ENCODE peak calls at places on chromosomes 13 and 19, in five cellular contexts. One of them, this sample, is unnamed.

GRCh38 chr19:15506074-15506565 is 2.2 kb upstream of the CYP4F22 start:
- DNase-seq in OCI-LY7: no peak
- DNase-seq in AG10803: no peak
- DNase-seq in left lung: no peak
- DNase-seq in fibroblast of lung: no peak
- DNase-seq in this sample: no peak

GRCh38 chr13:85825454-85825853 is 26.2 kb upstream of the SLITRK6 start:
- DNase-seq in OCI-LY7: no peak
- DNase-seq in AG10803: no peak
- DNase-seq in left lung: no peak
- DNase-seq in fibroblast of lung: no peak
- DNase-seq in this sample: no peak

GRCh38 chr13:72109863-72110262 is 242.9 kb upstream of the DACH1 start:
- DNase-seq in OCI-LY7: no peak
- DNase-seq in AG10803: no peak
- DNase-seq in left lung: no peak
- DNase-seq in fibroblast of lung: no peak
- DNase-seq in this sample: no peak

GRCh38 chr19:5718579-5719273 is 1.2 kb downstream of the LONP1 start:
- DNase-seq in OCI-LY7: peak; percentile 72
- DNase-seq in AG10803: peak; percentile 94
- DNase-seq in left lung: no peak
- DNase-seq in fibroblast of lung: peak; percentile 92
- DNase-seq in this sample: no peak

GRCh38 chr13:33112745-33113144 is 96.5 kb downstream of the KL start:
- DNase-seq in OCI-LY7: no peak
- DNase-seq in AG10803: peak; percentile 69
- DNase-seq in left lung: no peak
- DNase-seq in fibroblast of lung: peak; percentile 40
- DNase-seq in this sample: no peak

GRCh38 chr19:14482112-14482941 is 7.2 kb upstream of the PTGER1 start:
- DNase-seq in OCI-LY7: no peak
- DNase-seq in AG10803: no peak
- DNase-seq in left lung: no peak
- DNase-seq in fibroblast of lung: no peak
- DNase-seq in this sample: no peak

GRCh38 chr19:41588497-41589209 is 12.7 kb downstream of the CEACAM21 start:
- DNase-seq in OCI-LY7: peak; percentile 28
- DNase-seq in AG10803: peak; percentile 16
- DNase-seq in left lung: no peak
- DNase-seq in fibroblast of lung: peak; percentile 15
- DNase-seq in this sample: no peak

GRCh38 chr13:97249797-97250495 is 27.8 kb downstream of the MBNL2 start:
- DNase-seq in OCI-LY7: no peak
- DNase-seq in AG10803: no peak
- DNase-seq in left lung: no peak
- DNase-seq in fibroblast of lung: no peak
- DNase-seq in this sample: no peak

GRCh38 chr13:75294110-75294509 is 187.9 kb downstream of the TBC1D4 start:
- DNase-seq in OCI-LY7: no peak
- DNase-seq in AG10803: no peak
- DNase-seq in left lung: no peak
- DNase-seq in fibroblast of lung: no peak
- DNase-seq in this sample: no peak

GRCh38 chr13:110106726-110107125 is 200.2 kb downstream of the COL4A1 start:
- DNase-seq in OCI-LY7: no peak
- DNase-seq in AG10803: peak; percentile 60
- DNase-seq in left lung: no peak
- DNase-seq in fibroblast of lung: peak; percentile 41
- DNase-seq in this sample: no peak

GRCh38 chr19:55112781-55113569 is 4.5 kb downstream of the PPP1R12C start:
- DNase-seq in OCI-LY7: peak; percentile 87
- DNase-seq in AG10803: no peak
- DNase-seq in left lung: no peak
- DNase-seq in fibroblast of lung: no peak
- DNase-seq in this sample: no peak

GRCh38 chr19:38731654-38732301 is 12.5 kb downstream of the CAPN12 start:
- DNase-seq in OCI-LY7: no peak
- DNase-seq in AG10803: no peak
- DNase-seq in left lung: peak; percentile 81
- DNase-seq in fibroblast of lung: no peak
- DNase-seq in this sample: no peak

GRCh38 chr13:98813993-98814392 is 61.5 kb upstream of the SLC15A1 start:
- DNase-seq in OCI-LY7: no peak
- DNase-seq in AG10803: no peak
- DNase-seq in left lung: no peak
- DNase-seq in fibroblast of lung: peak; percentile 16
- DNase-seq in this sample: no peak

GRCh38 chr13:47794963-47795362 is 206.1 kb downstream of the SUCLA2 start:
- DNase-seq in OCI-LY7: peak; percentile 3
- DNase-seq in AG10803: peak; percentile 6
- DNase-seq in left lung: no peak
- DNase-seq in fibroblast of lung: peak; percentile 5
- DNase-seq in this sample: no peak

GRCh38 chr13:110137677-110138008 is 169.3 kb downstream of the COL4A1 start:
- DNase-seq in OCI-LY7: peak; percentile 10
- DNase-seq in AG10803: peak; percentile 22
- DNase-seq in left lung: no peak
- DNase-seq in fibroblast of lung: no peak
- DNase-seq in this sample: no peak

GRCh38 chr13:111491659-111492058 is 171.2 kb downstream of the TEX29 start:
- DNase-seq in OCI-LY7: no peak
- DNase-seq in AG10803: no peak
- DNase-seq in left lung: peak; percentile 4
- DNase-seq in fibroblast of lung: no peak
- DNase-seq in this sample: no peak

GRCh38 chr13:66530686-66531085 is 699.5 kb downstream of the PCDH9 start:
- DNase-seq in OCI-LY7: no peak
- DNase-seq in AG10803: no peak
- DNase-seq in left lung: no peak
- DNase-seq in fibroblast of lung: no peak
- DNase-seq in this sample: no peak

GRCh38 chr13:36131215-36131930 is at the start of gene DCLK1:
- DNase-seq in OCI-LY7: no peak
- DNase-seq in AG10803: peak; percentile 6
- DNase-seq in left lung: peak; percentile 82
- DNase-seq in fibroblast of lung: peak; percentile 31
- DNase-seq in this sample: no peak

GRCh38 chr19:13023666-13024065 is 28.4 kb downstream of the NFIX start:
- DNase-seq in OCI-LY7: no peak
- DNase-seq in AG10803: peak; percentile 59
- DNase-seq in left lung: no peak
- DNase-seq in fibroblast of lung: peak; percentile 57
- DNase-seq in this sample: no peak

GRCh38 chr19:35851213-35852028 is 883 bp downstream of the NPHS1 start:
- DNase-seq in OCI-LY7: no peak
- DNase-seq in AG10803: no peak
- DNase-seq in left lung: peak; percentile 62
- DNase-seq in fibroblast of lung: no peak
- DNase-seq in this sample: no peak

GRCh38 chr19:18226956-18227780 is 930 bp upstream of the PDE4C start:
- DNase-seq in OCI-LY7: no peak
- DNase-seq in AG10803: no peak
- DNase-seq in left lung: no peak
- DNase-seq in fibroblast of lung: no peak
- DNase-seq in this sample: no peak

GRCh38 chr13:93529961-93530360 is 303.4 kb downstream of the GPC6 start:
- DNase-seq in OCI-LY7: no peak
- DNase-seq in AG10803: peak; percentile 43
- DNase-seq in left lung: no peak
- DNase-seq in fibroblast of lung: peak; percentile 44
- DNase-seq in this sample: no peak

GRCh38 chr19:31085125-31085524 is 264.1 kb downstream of the TSHZ3 start:
- DNase-seq in OCI-LY7: no peak
- DNase-seq in AG10803: peak; percentile 6
- DNase-seq in left lung: no peak
- DNase-seq in fibroblast of lung: no peak
- DNase-seq in this sample: no peak

GRCh38 chr19:19342086-19343015 is 21.7 kb downstream of the MAU2 start:
- DNase-seq in OCI-LY7: peak; percentile 57
- DNase-seq in AG10803: peak; percentile 48
- DNase-seq in left lung: peak; percentile 89
- DNase-seq in fibroblast of lung: peak; percentile 57
- DNase-seq in this sample: no peak

GRCh38 chr19:55669418-55670279 is 5.4 kb upstream of the EPN1 start:
- DNase-seq in OCI-LY7: no peak
- DNase-seq in AG10803: no peak
- DNase-seq in left lung: peak; percentile 69
- DNase-seq in fibroblast of lung: no peak
- DNase-seq in this sample: no peak

GRCh38 chr19:12665281-12665573 is 1.3 kb downstream of the MAN2B1 start:
- DNase-seq in OCI-LY7: peak; percentile 92
- DNase-seq in AG10803: no peak
- DNase-seq in left lung: peak; percentile 88
- DNase-seq in fibroblast of lung: no peak
- DNase-seq in this sample: peak; percentile 64

GRCh38 chr13:83753912-83754624 is 128.2 kb downstream of the SLITRK1 start:
- DNase-seq in OCI-LY7: no peak
- DNase-seq in AG10803: no peak
- DNase-seq in left lung: peak; percentile 15
- DNase-seq in fibroblast of lung: peak; percentile 6
- DNase-seq in this sample: no peak

GRCh38 chr13:33017410-33017929 is 1.2 kb downstream of the KL start:
- DNase-seq in OCI-LY7: peak; percentile 30
- DNase-seq in AG10803: peak; percentile 29
- DNase-seq in left lung: no peak
- DNase-seq in fibroblast of lung: peak; percentile 16
- DNase-seq in this sample: no peak

GRCh38 chr13:24365191-24365590 is 55.8 kb downstream of the C1QTNF9 start:
- DNase-seq in OCI-LY7: no peak
- DNase-seq in AG10803: no peak
- DNase-seq in left lung: no peak
- DNase-seq in fibroblast of lung: no peak
- DNase-seq in this sample: no peak

GRCh38 chr13:21338156-21338555 is 120.9 kb downstream of the ZDHHC20 start:
- DNase-seq in OCI-LY7: no peak
- DNase-seq in AG10803: no peak
- DNase-seq in left lung: no peak
- DNase-seq in fibroblast of lung: no peak
- DNase-seq in this sample: no peak

GRCh38 chr19:12606796-12607195 is 3.8 kb downstream of the ZNF490 start:
- DNase-seq in OCI-LY7: no peak
- DNase-seq in AG10803: no peak
- DNase-seq in left lung: no peak
- DNase-seq in fibroblast of lung: no peak
- DNase-seq in this sample: no peak

GRCh38 chr13:41916173-41916954 is 44.5 kb downstream of the VWA8 start:
- DNase-seq in OCI-LY7: peak; percentile 94
- DNase-seq in AG10803: peak; percentile 80
- DNase-seq in left lung: no peak
- DNase-seq in fibroblast of lung: peak; percentile 95
- DNase-seq in this sample: no peak

GRCh38 chr19:11659612-11660011 is 62.3 kb downstream of the ZNF627 start:
- DNase-seq in OCI-LY7: peak; percentile 14
- DNase-seq in AG10803: peak; percentile 9
- DNase-seq in left lung: no peak
- DNase-seq in fibroblast of lung: no peak
- DNase-seq in this sample: no peak

DNA sequence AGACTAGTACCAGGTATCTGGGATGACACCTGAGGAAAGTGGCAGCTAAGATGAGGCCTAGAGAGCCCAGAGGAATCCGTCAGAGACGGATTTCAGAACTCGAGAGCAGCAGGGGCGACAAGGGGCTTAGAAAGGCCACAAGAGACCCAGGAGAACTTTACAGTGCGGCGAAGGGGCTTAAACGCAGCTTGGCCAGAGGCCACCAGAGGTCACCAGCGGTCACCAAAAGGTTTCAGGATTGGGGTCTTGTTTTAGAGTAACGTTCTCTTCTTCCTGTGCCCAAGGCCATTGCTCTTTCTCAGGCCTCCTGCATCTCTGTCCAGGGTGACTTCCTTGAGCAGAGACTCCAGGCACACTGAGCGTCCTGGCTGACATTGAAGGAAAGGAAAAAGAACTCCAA is 2.2 kb downstream of the ZSCAN22 start:
- DNase-seq in OCI-LY7: peak; percentile 59
- DNase-seq in AG10803: no peak
- DNase-seq in left lung: no peak
- DNase-seq in fibroblast of lung: no peak
- DNase-seq in this sample: no peak
- TF ChIP-seq CTCF in OCI-LY7: peak; percentile 75
- TF ChIP-seq CTCF in AG10803: no peak
- TF ChIP-seq CTCF in left lung: no peak
- TF ChIP-seq CTCF in fibroblast of lung: no peak
- TF ChIP-seq CTCF in this sample: no peak

GRCh38 chr13:114115191-114115671 is 17.2 kb downstream of the RASA3 start:
- DNase-seq in OCI-LY7: no peak
- DNase-seq in AG10803: peak; percentile 83
- DNase-seq in left lung: peak; percentile 84
- DNase-seq in fibroblast of lung: peak; percentile 81
- DNase-seq in this sample: no peak
- TF ChIP-seq CTCF in OCI-LY7: no peak
- TF ChIP-seq CTCF in AG10803: peak; percentile 24
- TF ChIP-seq CTCF in left lung: no peak
- TF ChIP-seq CTCF in fibroblast of lung: peak; percentile 1
- TF ChIP-seq CTCF in this sample: no peak

DNA sequence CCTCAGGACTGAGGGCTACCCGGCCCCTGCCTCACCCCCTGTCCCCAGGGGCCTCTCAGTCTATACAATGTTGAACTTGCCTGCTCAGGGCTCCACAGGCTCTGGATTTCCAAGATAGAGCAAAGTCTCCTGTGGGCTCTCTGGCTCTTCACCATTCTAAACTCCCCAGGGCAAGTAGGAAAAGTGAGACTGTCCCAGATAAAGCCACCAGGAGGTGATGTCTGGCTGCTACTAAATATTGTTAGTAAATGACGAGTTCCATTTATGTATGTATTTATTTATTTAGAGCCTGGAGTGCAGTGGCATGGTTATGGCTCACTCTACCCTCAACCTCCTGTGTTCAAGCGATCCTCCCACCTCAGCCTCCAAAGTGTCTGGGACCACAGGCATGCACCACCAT is 73.6 kb upstream of the SIAH3 start:
- DNase-seq in OCI-LY7: no peak
- DNase-seq in AG10803: no peak
- DNase-seq in left lung: no peak
- DNase-seq in fibroblast of lung: peak; percentile 5
- DNase-seq in this sample: no peak
- TF ChIP-seq CTCF in OCI-LY7: peak; percentile 19
- TF ChIP-seq CTCF in AG10803: peak; percentile 25
- TF ChIP-seq CTCF in left lung: no peak
- TF ChIP-seq CTCF in fibroblast of lung: peak; percentile 19
- TF ChIP-seq CTCF in this sample: no peak

GRCh38 chr13:60229708-60230272 is 66.1 kb upstream of the DIAPH3 start:
- DNase-seq in OCI-LY7: no peak
- DNase-seq in AG10803: no peak
- DNase-seq in left lung: no peak
- DNase-seq in fibroblast of lung: no peak
- DNase-seq in this sample: no peak

GRCh38 chr13:60227168-60227567 is 63.4 kb upstream of the DIAPH3 start:
- DNase-seq in OCI-LY7: no peak
- DNase-seq in AG10803: no peak
- DNase-seq in left lung: no peak
- DNase-seq in fibroblast of lung: no peak
- DNase-seq in this sample: no peak

GRCh38 chr13:60221581-60221980 is 57.9 kb upstream of the DIAPH3 start:
- DNase-seq in OCI-LY7: no peak
- DNase-seq in AG10803: no peak
- DNase-seq in left lung: no peak
- DNase-seq in fibroblast of lung: no peak
- DNase-seq in this sample: no peak

GRCh38 chr13:60230593-60230992 is 66.9 kb upstream of the DIAPH3 start:
- DNase-seq in OCI-LY7: no peak
- DNase-seq in AG10803: peak; percentile 34
- DNase-seq in left lung: no peak
- DNase-seq in fibroblast of lung: peak; percentile 9
- DNase-seq in this sample: no peak

GRCh38 chr13:60226507-60226906 is 62.8 kb upstream of the DIAPH3 start:
- DNase-seq in OCI-LY7: peak; percentile 3
- DNase-seq in AG10803: peak; percentile 45
- DNase-seq in left lung: no peak
- DNase-seq in fibroblast of lung: peak; percentile 54
- DNase-seq in this sample: no peak
- TF ChIP-seq CTCF in OCI-LY7: peak; percentile 18
- TF ChIP-seq CTCF in AG10803: peak; percentile 61
- TF ChIP-seq CTCF in left lung: no peak
- TF ChIP-seq CTCF in fibroblast of lung: peak; percentile 55
- TF ChIP-seq CTCF in this sample: no peak